ENCODE peak calls at places on chromosomes 13 and 19, in four cellular contexts. One of them, this sample, is unnamed.

GRCh38 chr13:50126378-50127016 is 111.3 kb downstream of the KCNRG start:
- DNase-seq in suprapubic skin: no peak
- DNase-seq in heart right ventricle: no peak
- DNase-seq in Caco-2: no peak
- DNase-seq in this sample: no peak

GRCh38 chr19:55249841-55250240 is 9.0 kb downstream of the PPP6R1 start:
- DNase-seq in suprapubic skin: no peak
- DNase-seq in heart right ventricle: no peak
- DNase-seq in Caco-2: no peak
- DNase-seq in this sample: no peak

GRCh38 chr13:51589793-51590192 is 5.5 kb downstream of the WDFY2 start:
- DNase-seq in suprapubic skin: no peak
- DNase-seq in heart right ventricle: no peak
- DNase-seq in Caco-2: no peak
- DNase-seq in this sample: no peak

GRCh38 chr19:14218615-14219330 is 12.8 kb upstream of the ADGRL1 start:
- DNase-seq in suprapubic skin: no peak
- DNase-seq in heart right ventricle: no peak
- DNase-seq in Caco-2: no peak
- DNase-seq in this sample: no peak

GRCh38 chr13:41842029-41842428 is 118.9 kb downstream of the VWA8 start:
- DNase-seq in suprapubic skin: no peak
- DNase-seq in heart right ventricle: no peak
- DNase-seq in Caco-2: no peak
- DNase-seq in this sample: no peak

GRCh38 chr13:32737679-32738078 is 151.4 kb downstream of the PDS5B start:
- DNase-seq in suprapubic skin: no peak
- DNase-seq in heart right ventricle: no peak
- DNase-seq in Caco-2: no peak
- DNase-seq in this sample: no peak

GRCh38 chr13:58994077-58994476 is 1169.7 kb downstream of the DIAPH3 start:
- DNase-seq in suprapubic skin: no peak
- DNase-seq in heart right ventricle: no peak
- DNase-seq in Caco-2: no peak
- DNase-seq in this sample: no peak

GRCh38 chr13:31638577-31638976 is 100.7 kb upstream of the RXFP2 start:
- DNase-seq in suprapubic skin: no peak
- DNase-seq in heart right ventricle: peak; percentile 8
- DNase-seq in Caco-2: no peak
- DNase-seq in this sample: no peak

GRCh38 chr13:37492741-37493514 is 105.6 kb downstream of the POSTN start:
- DNase-seq in suprapubic skin: no peak
- DNase-seq in heart right ventricle: no peak
- DNase-seq in Caco-2: no peak
- DNase-seq in this sample: no peak

GRCh38 chr19:56837892-56838679 is 2.4 kb downstream of the PEG3 start:
- DNase-seq in suprapubic skin: peak; percentile 83
- DNase-seq in heart right ventricle: peak; percentile 69
- DNase-seq in Caco-2: no peak
- DNase-seq in this sample: peak; percentile 27

GRCh38 chr13:38687246-38688229 is 661 bp downstream of the FREM2 start:
- DNase-seq in suprapubic skin: no peak
- DNase-seq in heart right ventricle: no peak
- DNase-seq in Caco-2: no peak
- DNase-seq in this sample: no peak

GRCh38 chr19:28014821-28015405 is 1198.0 kb downstream of the UQCRFS1 start:
- DNase-seq in suprapubic skin: no peak
- DNase-seq in heart right ventricle: no peak
- DNase-seq in Caco-2: no peak
- DNase-seq in this sample: no peak

DNA sequence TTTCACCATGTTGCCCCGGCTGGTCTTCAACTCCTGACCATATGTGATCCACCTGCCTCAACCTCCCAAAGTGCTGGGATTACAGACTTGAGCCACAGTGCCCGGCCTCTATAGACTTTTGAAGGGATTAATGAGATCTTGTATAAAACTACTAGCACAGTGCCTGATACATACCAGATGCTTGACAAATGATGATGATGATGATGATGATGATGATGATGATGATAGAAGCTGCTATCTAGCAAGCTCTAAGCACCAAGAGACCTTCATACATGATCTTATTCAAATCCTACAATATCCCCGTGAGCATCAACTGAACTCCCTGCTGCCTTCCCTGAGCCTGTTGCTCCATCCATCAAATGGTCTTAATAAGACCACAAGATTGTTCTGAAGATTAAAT is 14.4 kb downstream of the CEACAM20 start:
- DNase-seq in suprapubic skin: no peak
- DNase-seq in heart right ventricle: no peak
- DNase-seq in Caco-2: no peak
- DNase-seq in this sample: no peak
- TF ChIP-seq CTCF in suprapubic skin: no peak
- TF ChIP-seq CTCF in heart right ventricle: no peak
- TF ChIP-seq CTCF in Caco-2: no peak
- TF ChIP-seq CTCF in this sample: no peak

DNA sequence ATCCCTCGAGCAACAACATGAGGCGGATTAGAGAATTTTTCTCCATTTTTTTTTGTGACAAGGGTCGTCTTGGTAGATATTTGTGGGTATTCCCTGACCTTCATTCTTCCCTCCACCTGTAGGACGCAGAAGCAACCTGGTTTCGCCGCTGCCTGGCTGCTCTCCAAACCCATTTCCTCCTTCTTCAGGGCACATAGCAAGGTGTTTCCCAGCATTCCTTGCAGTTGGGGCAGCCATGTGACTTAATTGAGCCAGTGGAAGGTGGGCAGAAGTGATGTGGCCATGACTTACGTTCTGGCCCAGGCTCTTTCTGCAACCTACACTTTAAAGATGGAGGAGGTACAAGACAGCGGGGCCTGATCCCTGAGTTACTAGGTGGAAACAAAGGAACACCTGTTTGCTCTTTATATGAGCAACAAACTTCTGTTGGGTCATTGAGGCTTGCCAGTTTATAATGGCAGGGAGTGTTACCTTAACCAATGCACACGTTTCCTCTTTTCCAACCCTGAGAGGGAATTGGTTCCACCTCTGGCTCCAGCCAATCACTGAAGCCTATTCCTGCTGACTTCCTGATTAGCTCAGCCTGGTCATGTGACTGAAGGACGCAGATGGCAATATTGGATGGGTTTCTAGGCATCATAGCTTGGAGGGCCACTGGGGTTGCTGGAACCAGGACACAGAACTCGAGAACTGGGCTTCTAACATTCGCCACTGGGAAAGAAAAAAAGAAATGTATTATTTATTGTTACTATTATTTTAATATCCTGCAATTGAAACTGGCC is 30.8 kb upstream of the ZNRF4 start:
- DNase-seq in suprapubic skin: no peak
- DNase-seq in heart right ventricle: no peak
- DNase-seq in Caco-2: no peak
- DNase-seq in this sample: no peak
- H3K27me3 ChIP-seq in suprapubic skin: peaks cover 59% of the 10 kb centered on the region
- H3K27me3 ChIP-seq in heart right ventricle: peaks cover 76% of the 10 kb centered on the region
- H3K27me3 ChIP-seq in Caco-2: no peaks in the 10 kb centered on the region
- H3K27me3 ChIP-seq in this sample: no peaks in the 10 kb centered on the region

GRCh38 chr19:22118132-22118531 is 65.8 kb downstream of the ZNF257 start:
- DNase-seq in suprapubic skin: no peak
- DNase-seq in heart right ventricle: no peak
- DNase-seq in Caco-2: no peak
- DNase-seq in this sample: no peak
- H3K9me3 ChIP-seq in suprapubic skin: peaks cover 19% of the 10 kb centered on the region
- H3K9me3 ChIP-seq in heart right ventricle: peaks cover 94% of the 10 kb centered on the region
- H3K9me3 ChIP-seq in Caco-2: peaks cover 3% of the 10 kb centered on the region
- H3K9me3 ChIP-seq in this sample: no peaks in the 10 kb centered on the region

GRCh38 chr13:42990991-42991891 is 800 bp downstream of the EPSTI1 start:
- DNase-seq in suprapubic skin: no peak
- DNase-seq in heart right ventricle: no peak
- DNase-seq in Caco-2: peak; percentile 13
- DNase-seq in this sample: no peak
- TF ChIP-seq CTCF in suprapubic skin: no peak
- TF ChIP-seq CTCF in heart right ventricle: no peak
- TF ChIP-seq CTCF in Caco-2: no peak
- TF ChIP-seq CTCF in this sample: no peak

GRCh38 chr13:106958690-106959089 is 390.8 kb upstream of the ARGLU1 start:
- DNase-seq in suprapubic skin: no peak
- DNase-seq in heart right ventricle: no peak
- DNase-seq in Caco-2: peak; percentile 82
- DNase-seq in this sample: no peak

GRCh38 chr13:106961219-106961618 is 393.3 kb upstream of the ARGLU1 start:
- DNase-seq in suprapubic skin: no peak
- DNase-seq in heart right ventricle: no peak
- DNase-seq in Caco-2: peak; percentile 26
- DNase-seq in this sample: no peak

GRCh38 chr13:106967391-106967790 is 399.5 kb upstream of the ARGLU1 start:
- DNase-seq in suprapubic skin: no peak
- DNase-seq in heart right ventricle: no peak
- DNase-seq in Caco-2: no peak
- DNase-seq in this sample: no peak

GRCh38 chr13:106963151-106963550 is 395.2 kb upstream of the ARGLU1 start:
- DNase-seq in suprapubic skin: no peak
- DNase-seq in heart right ventricle: no peak
- DNase-seq in Caco-2: no peak
- DNase-seq in this sample: no peak
- H3K27me3 ChIP-seq in suprapubic skin: no peaks in the 10 kb centered on the region
- H3K27me3 ChIP-seq in heart right ventricle: no peaks in the 10 kb centered on the region
- H3K27me3 ChIP-seq in Caco-2: no peaks in the 10 kb centered on the region
- H3K27me3 ChIP-seq in this sample: no peaks in the 10 kb centered on the region

DNA sequence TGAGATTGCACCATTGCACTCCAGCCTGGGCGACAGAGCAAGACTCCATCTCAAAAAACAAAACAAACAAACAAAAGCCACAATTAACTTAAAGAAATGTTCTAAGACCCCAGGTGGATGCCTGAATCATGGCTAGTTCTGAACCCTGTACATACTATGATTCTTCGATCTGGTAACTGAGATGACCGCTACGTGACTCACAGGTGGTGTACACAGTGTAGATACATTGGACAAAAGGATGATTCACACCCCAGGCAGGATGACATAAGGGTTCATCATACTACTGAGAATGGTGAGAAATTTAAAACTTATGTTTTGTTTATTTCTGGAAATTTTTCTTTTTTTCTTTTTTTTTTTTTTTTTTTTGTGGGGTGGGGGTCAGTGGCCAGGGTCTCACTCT is 6.5 kb downstream of the ZNF426 start:
- DNase-seq in suprapubic skin: no peak
- DNase-seq in heart right ventricle: no peak
- DNase-seq in Caco-2: no peak
- DNase-seq in this sample: no peak
- H3K9me3 ChIP-seq in suprapubic skin: peaks cover 51% of the 10 kb centered on the region
- H3K9me3 ChIP-seq in heart right ventricle: peaks cover 99% of the 10 kb centered on the region
- H3K9me3 ChIP-seq in Caco-2: peaks cover 39% of the 10 kb centered on the region
- H3K9me3 ChIP-seq in this sample: peaks cover 71% of the 10 kb centered on the region

GRCh38 chr13:24313449-24313848 is 4.1 kb downstream of the C1QTNF9 start:
- DNase-seq in suprapubic skin: no peak
- DNase-seq in heart right ventricle: no peak
- DNase-seq in Caco-2: no peak
- DNase-seq in this sample: no peak
- TF ChIP-seq CTCF in suprapubic skin: no peak
- TF ChIP-seq CTCF in heart right ventricle: peak; percentile 36
- TF ChIP-seq CTCF in Caco-2: no peak
- TF ChIP-seq CTCF in this sample: no peak

GRCh38 chr19:3048190-3048533 is 14.1 kb downstream of the TLE5 start:
- DNase-seq in suprapubic skin: no peak
- DNase-seq in heart right ventricle: no peak
- DNase-seq in Caco-2: no peak
- DNase-seq in this sample: no peak
- H3K27me3 ChIP-seq in suprapubic skin: no peaks in the 10 kb centered on the region
- H3K27me3 ChIP-seq in heart right ventricle: no peaks in the 10 kb centered on the region
- H3K27me3 ChIP-seq in Caco-2: no peaks in the 10 kb centered on the region
- H3K27me3 ChIP-seq in this sample: no peaks in the 10 kb centered on the region

This sample was measured in thoracic aorta.